ENCODE peak calls at places on chromosomes 16 and 17, in nine cellular contexts. S is adrenal gland; T is left lung; O is body of pancreas; U is WERI-Rb-1; X is spleen; B is astrocyte of the spinal cord; J is mucosa of descending colon; G is CD8-positive, alpha-beta T cell. M is an unnamed sample.

GRCh38 chr16:27769561-27770222 is 219.7 kb downstream of the KATNIP start:
- DNase-seq in S (no peak), T (no peak), O (no peak), U (peak), X (peak), B (peak), J (no peak), G (no peak), M (peak)

GRCh38 chr17:16085066-16085699 is 85.6 kb downstream of the TTC19 start:
- DNase-seq in S (no peak), T (no peak), O (no peak), U (no peak), X (no peak), B (peak), J (no peak), G (no peak), M (peak)

GRCh38 chr16:83968891-83969672 is 1.0 kb downstream of the NECAB2 start:
- DNase-seq in S (no peak), T (peak), O (no peak), U (no peak), X (no peak), B (no peak), J (no peak), G (no peak), M (no peak)

GRCh38 chr17:15371731-15372130 is 30.3 kb upstream of the TEKT3 start:
- DNase-seq in S (no peak), T (no peak), O (no peak), U (no peak), X (no peak), B (no peak), J (no peak), G (no peak), M (no peak)

GRCh38 chr17:44146375-44147346 is 4.9 kb downstream of the HROB start:
- DNase-seq in S (no peak), T (no peak), O (no peak), U (no peak), X (no peak), B (no peak), J (no peak), G (no peak), M (no peak)

GRCh38 chr17:83080641-83081560 is 1.5 kb downstream of the METRNL start:
- DNase-seq in S (no peak), T (peak), O (peak), U (no peak), X (peak), B (no peak), J (no peak), G (peak), M (no peak)

GRCh38 chr17:35743911-35744328 is 9.1 kb downstream of the GAS2L2 start:
- DNase-seq in S (peak), T (peak), O (no peak), U (no peak), X (no peak), B (peak), J (no peak), G (no peak), M (no peak)

GRCh38 chr17:38672788-38673713 is 1.7 kb downstream of the EPOP start:
- DNase-seq in S (no peak), T (no peak), O (no peak), U (no peak), X (peak), B (no peak), J (no peak), G (no peak), M (no peak)

GRCh38 chr16:88437367-88437964 is 15.6 kb upstream of the ZFPM1 start:
- DNase-seq in S (peak), T (peak), O (peak), U (peak), X (peak), B (no peak), J (no peak), G (peak), M (no peak)

GRCh38 chr16:17396762-17397498 is 73.8 kb downstream of the XYLT1 start:
- DNase-seq in S (peak), T (no peak), O (peak), U (no peak), X (no peak), B (peak), J (no peak), G (no peak), M (no peak)

GRCh38 chr17:3959295-3959899 is 4.8 kb downstream of the ATP2A3 start:
- DNase-seq in S (peak), T (no peak), O (peak), U (no peak), X (no peak), B (peak), J (peak), G (no peak), M (no peak)

GRCh38 chr16:54237-54581 is 581 bp downstream of the SNRNP25 start:
- DNase-seq in S (no peak), T (no peak), O (no peak), U (no peak), X (no peak), B (no peak), J (no peak), G (no peak), M (no peak)

GRCh38 chr17:75515523-75516254 is at the start of gene CASKIN2:
- DNase-seq in S (peak), T (peak), O (peak), U (peak), X (peak), B (peak), J (peak), G (peak), M (peak)

GRCh38 chr17:34750004-34750403 is 170.6 kb downstream of the TMEM132E start:
- DNase-seq in S (no peak), T (no peak), O (no peak), U (peak), X (no peak), B (no peak), J (no peak), G (no peak), M (no peak)

GRCh38 chr16:57764341-57765159 is 29.0 kb downstream of the KATNB1 start:
- DNase-seq in S (peak), T (peak), O (no peak), U (peak), X (no peak), B (peak), J (peak), G (no peak), M (peak)

GRCh38 chr17:17024778-17025300 is 17.4 kb upstream of the MPRIP start:
- DNase-seq in S (no peak), T (peak), O (no peak), U (no peak), X (no peak), B (no peak), J (peak), G (no peak), M (no peak)

GRCh38 chr17:4631836-4632582 is 9.5 kb downstream of the ALOX15 start:
- DNase-seq in S (no peak), T (no peak), O (no peak), U (no peak), X (no peak), B (peak), J (no peak), G (no peak), M (no peak)

GRCh38 chr16:87507351-87508069 is 14.7 kb upstream of the ZCCHC14 start:
- DNase-seq in S (no peak), T (peak), O (no peak), U (no peak), X (peak), B (no peak), J (no peak), G (no peak), M (no peak)

GRCh38 chr16:68887107-68887506 is 43.8 kb downstream of the TANGO6 start:
- DNase-seq in S (no peak), T (no peak), O (no peak), U (no peak), X (no peak), B (no peak), J (no peak), G (no peak), M (no peak)

GRCh38 chr17:35577826-35578194 is 561 bp downstream of the PEX12 start:
- DNase-seq in S (no peak), T (no peak), O (no peak), U (no peak), X (no peak), B (peak), J (no peak), G (no peak), M (no peak)

GRCh38 chr17:21201302-21201602 is 12.7 kb downstream of the TMEM11 start:
- DNase-seq in S (no peak), T (no peak), O (no peak), U (no peak), X (no peak), B (no peak), J (no peak), G (no peak), M (no peak)

GRCh38 chr17:40283662-40284061 is 4.0 kb upstream of the CDC6 start:
- DNase-seq in S (no peak), T (no peak), O (no peak), U (no peak), X (no peak), B (peak), J (no peak), G (no peak), M (peak)

GRCh38 chr17:16398270-16399267 is 16.8 kb upstream of the TRPV2 start:
- DNase-seq in S (no peak), T (no peak), O (peak), U (no peak), X (peak), B (no peak), J (no peak), G (no peak), M (no peak)

GRCh38 chr17:32150358-32150757 is 8.1 kb downstream of the RHOT1 start:
- DNase-seq in S (no peak), T (no peak), O (no peak), U (no peak), X (no peak), B (no peak), J (no peak), G (no peak), M (no peak)

GRCh38 chr16:53598513-53599266 is 95.7 kb upstream of the AKTIP start:
- DNase-seq in S (no peak), T (no peak), O (no peak), U (no peak), X (no peak), B (no peak), J (no peak), G (no peak), M (no peak)

GRCh38 chr17:5715478-5715877 is 131.2 kb upstream of the NLRP1 start:
- DNase-seq in S (no peak), T (no peak), O (no peak), U (no peak), X (no peak), B (no peak), J (no peak), G (no peak), M (no peak)

GRCh38 chr16:86528061-86528929 is 18.0 kb downstream of the FOXF1 start:
- DNase-seq in S (no peak), T (peak), O (no peak), U (no peak), X (no peak), B (no peak), J (no peak), G (no peak), M (no peak)

GRCh38 chr17:50186661-50187402 is 14.6 kb downstream of the COL1A1 start:
- DNase-seq in S (no peak), T (peak), O (no peak), U (no peak), X (no peak), B (peak), J (peak), G (no peak), M (no peak)

GRCh38 chr17:70558821-70559220 is 389.5 kb downstream of the KCNJ2 start:
- DNase-seq in S (no peak), T (no peak), O (no peak), U (no peak), X (no peak), B (no peak), J (no peak), G (no peak), M (no peak)

GRCh38 chr17:21001813-21002221 is 41.0 kb downstream of the USP22 start:
- DNase-seq in S (no peak), T (no peak), O (no peak), U (no peak), X (peak), B (no peak), J (no peak), G (no peak), M (no peak)

GRCh38 chr17:59890720-59891119 is 2.0 kb downstream of the TUBD1 start:
- DNase-seq in S (no peak), T (no peak), O (no peak), U (no peak), X (no peak), B (peak), J (no peak), G (no peak), M (no peak)

GRCh38 chr17:64004218-64004770 is 6.1 kb downstream of the PRR29 start:
- DNase-seq in S (no peak), T (no peak), O (no peak), U (no peak), X (peak), B (no peak), J (no peak), G (no peak), M (no peak)

GRCh38 chr17:5283531-5284315 is 1.6 kb downstream of the RABEP1 start:
- DNase-seq in S (no peak), T (no peak), O (no peak), U (no peak), X (no peak), B (peak), J (no peak), G (no peak), M (no peak)

GRCh38 chr16:87344931-87345631 is 27.9 kb upstream of the C16orf95 start:
- DNase-seq in S (no peak), T (no peak), O (no peak), U (no peak), X (no peak), B (no peak), J (peak), G (peak), M (no peak)

GRCh38 chr16:86363057-86363490 is 147.3 kb upstream of the FOXF1 start:
- DNase-seq in S (no peak), T (no peak), O (no peak), U (no peak), X (no peak), B (peak), J (no peak), G (no peak), M (peak)

GRCh38 chr16:14202697-14203096 is 131.6 kb downstream of the MRTFB start:
- DNase-seq in S (no peak), T (no peak), O (no peak), U (no peak), X (no peak), B (no peak), J (no peak), G (no peak), M (no peak)

GRCh38 chr17:50169881-50170459 is 4.2 kb downstream of the SGCA start:
- DNase-seq in S (no peak), T (peak), O (no peak), U (no peak), X (peak), B (no peak), J (peak), G (no peak), M (no peak)

GRCh38 chr17:7852919-7853692 is 1.8 kb upstream of the TMEM88 start:
- DNase-seq in S (no peak), T (no peak), O (no peak), U (no peak), X (peak), B (no peak), J (peak), G (no peak), M (no peak)

GRCh38 chr17:80692931-80693467 is 148.4 kb downstream of the RPTOR start:
- DNase-seq in S (no peak), T (peak), O (no peak), U (no peak), X (no peak), B (no peak), J (no peak), G (no peak), M (no peak)
- TF ChIP-seq CTCF in S (no peak), T (no peak), O (no peak), U (no peak), X (no peak), B (no peak), J (no peak), G (no peak), M (no peak)

GRCh38 chr17:80413771-80414507 is 1.0 kb upstream of the ENDOV start:
- DNase-seq in S (no peak), T (no peak), O (no peak), U (no peak), X (no peak), B (no peak), J (no peak), G (no peak), M (no peak)
- H3K4me3 ChIP-seq in S (peak), T (peak), O (peak), U (peak), X (peak), B (peak), J (no peak), G (no peak), M (peak)

GRCh38 chr16:48523415-48524204 is 86.4 kb downstream of the N4BP1 start:
- DNase-seq in S (no peak), T (peak), O (no peak), U (no peak), X (peak), B (no peak), J (no peak), G (no peak), M (no peak)

GRCh38 chr16:48524348-48525200 is 85.4 kb downstream of the N4BP1 start:
- DNase-seq in S (no peak), T (no peak), O (no peak), U (no peak), X (peak), B (no peak), J (no peak), G (no peak), M (no peak)

GRCh38 chr16:48526958-48527331 is 83.0 kb downstream of the N4BP1 start:
- DNase-seq in S (no peak), T (no peak), O (no peak), U (no peak), X (peak), B (no peak), J (no peak), G (no peak), M (no peak)

GRCh38 chr16:48525201-48526057 is 84.6 kb downstream of the N4BP1 start:
- DNase-seq in S (no peak), T (no peak), O (no peak), U (no peak), X (peak), B (no peak), J (no peak), G (no peak), M (no peak)

DNA sequence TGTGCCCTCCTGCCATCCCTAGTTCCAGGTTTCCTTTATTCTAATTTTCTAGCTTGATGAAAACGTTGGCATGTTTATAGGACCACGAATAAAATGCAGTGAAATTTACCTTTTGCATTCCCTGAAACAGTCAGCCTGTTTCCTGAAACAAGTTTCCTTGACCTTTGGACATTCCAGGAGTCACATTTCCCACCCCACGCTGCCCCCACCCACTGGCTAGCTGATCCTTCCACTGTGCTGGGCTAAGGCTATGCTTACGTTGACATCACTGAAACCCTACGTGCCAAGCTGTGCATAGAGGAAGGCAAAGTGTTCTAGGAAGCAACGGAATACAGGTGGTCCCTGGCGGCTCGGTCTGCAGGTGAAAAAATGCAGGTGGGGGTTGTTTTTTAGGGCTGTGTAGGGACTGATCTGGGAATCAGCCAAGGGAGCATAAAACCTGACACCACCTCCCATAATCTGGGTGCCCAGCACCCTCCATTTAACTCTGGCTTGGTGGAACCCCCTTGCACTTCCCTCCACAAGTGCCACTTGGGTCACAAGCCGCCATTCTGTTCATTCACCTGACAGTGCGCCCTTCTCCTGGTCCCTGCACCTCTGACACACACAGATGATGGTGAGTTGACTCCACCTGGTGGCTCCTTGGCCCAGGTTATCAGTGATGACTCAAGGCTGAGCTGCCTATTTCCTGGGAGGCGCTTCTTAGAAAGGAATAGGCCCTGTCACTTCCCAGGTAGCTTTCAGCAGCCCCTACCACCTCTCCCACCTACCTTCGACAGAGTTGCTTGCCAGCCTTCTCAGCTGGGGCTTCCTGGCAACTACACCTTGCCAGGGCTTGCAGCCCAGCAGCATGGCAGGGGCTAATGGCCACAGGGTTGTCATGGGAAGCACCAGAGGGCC is 83.7 kb downstream of the N4BP1 start:
- DNase-seq in S (no peak), T (no peak), O (peak), U (peak), X (peak), B (no peak), J (peak), G (no peak), M (no peak)
- TF ChIP-seq CTCF in S (no peak), T (no peak), O (peak), U (peak), X (peak), B (peak), J (no peak), G (no peak), M (peak)

GRCh38 chr16:71229344-71229743 is 1.2 kb downstream of the HYDIN start:
- DNase-seq in S (no peak), T (no peak), O (no peak), U (no peak), X (no peak), B (no peak), J (no peak), G (no peak), M (no peak)

GRCh38 chr16:71226229-71227141 is 4.0 kb downstream of the HYDIN start:
- DNase-seq in S (no peak), T (no peak), O (no peak), U (no peak), X (no peak), B (no peak), J (no peak), G (no peak), M (no peak)

GRCh38 chr16:71225145-71225544 is 5.4 kb downstream of the HYDIN start:
- DNase-seq in S (no peak), T (no peak), O (no peak), U (no peak), X (no peak), B (no peak), J (no peak), G (no peak), M (no peak)

GRCh38 chr16:71230122-71230845 is at the start of gene HYDIN:
- DNase-seq in S (peak), T (peak), O (peak), U (no peak), X (no peak), B (peak), J (peak), G (no peak), M (no peak)
- H3K4me3 ChIP-seq in S (peak), T (no peak), O (no peak), U (no peak), X (no peak), B (peak), J (no peak), G (no peak), M (no peak)

DNA sequence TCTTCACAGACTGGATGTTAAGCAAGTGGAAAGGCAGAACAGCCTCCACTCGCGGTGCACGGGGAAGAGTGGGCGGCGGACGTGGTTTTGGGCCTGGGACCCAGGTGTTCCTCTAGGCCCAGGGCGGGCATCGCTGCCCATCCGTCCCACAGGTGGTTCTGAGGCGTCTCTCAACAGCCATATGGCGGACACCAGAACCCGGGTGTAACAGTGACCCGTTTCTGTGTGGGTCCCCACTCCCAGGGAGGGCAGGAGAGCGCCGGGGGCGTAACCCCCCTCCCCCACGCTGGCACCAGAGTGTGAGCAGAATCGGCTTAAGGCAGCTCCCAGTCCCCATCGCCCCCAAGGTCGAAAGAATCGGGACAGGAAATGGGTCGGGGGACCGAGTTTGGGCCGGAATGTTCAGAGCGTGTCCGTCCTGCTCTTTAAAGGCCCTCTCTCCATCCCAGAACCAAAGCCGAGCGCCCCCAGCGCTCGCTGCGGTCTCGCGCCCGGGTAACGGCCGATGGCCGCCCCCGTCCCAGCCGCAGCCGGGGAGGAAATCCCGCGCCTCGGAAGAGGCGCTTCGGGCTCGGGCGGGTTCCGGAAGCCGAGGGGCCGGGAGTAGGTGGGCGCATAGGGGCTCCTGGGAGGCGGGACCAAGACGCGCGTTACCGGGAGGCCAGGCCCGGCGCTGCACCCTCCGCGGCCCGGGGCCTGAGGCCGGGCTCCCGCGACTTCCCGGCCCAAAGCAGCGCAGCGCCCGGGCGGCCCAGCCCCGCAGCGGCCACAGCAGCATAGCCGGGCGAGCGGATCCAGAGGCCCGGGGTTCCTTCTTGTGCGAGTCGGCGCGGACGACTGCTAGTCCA is at the start of gene TK2:
- DNase-seq in S (peak), T (peak), O (peak), U (peak), X (peak), B (peak), J (peak), G (peak), M (no peak)
- TF ChIP-seq CTCF in S (no peak), T (no peak), O (peak), U (peak), X (no peak), B (no peak), J (no peak), G (no peak), M (peak)